ENCODE peak calls at places on chromosome 12, in six cellular contexts. P, J, V, Q, C and Z are unnamed samples. For H3K4me1, the result is how much of the 10 kb centered on the place peaks cover.

GRCh38 chr12:24742378-24742777 is 206.5 kb downstream of the BCAT1 start:
- DNase-seq in Q (peak), V (no peak), C (peak), J (no peak), P (no peak), Z (no peak)

GRCh38 chr12:50073206-50073605 is 11.9 kb upstream of the SMARCD1 start:
- DNase-seq in V (no peak), C (no peak), Q (no peak), J (no peak), P (no peak), Z (no peak)

GRCh38 chr12:52081263-52081733 is 1.8 kb downstream of the SMIM41 start:
- DNase-seq in C (no peak), Q (no peak), P (peak), J (no peak), V (no peak), Z (no peak)

GRCh38 chr12:64522807-64523206 is 70.9 kb downstream of the TBK1 start:
- DNase-seq in P (peak), V (no peak), C (no peak), Q (no peak), J (no peak), Z (no peak)

GRCh38 chr12:66861157-66861750 is 182.4 kb upstream of the GRIP1 start:
- DNase-seq in J (peak), C (peak), V (no peak), Q (peak), P (peak), Z (peak)

GRCh38 chr12:127445583-127445982 is 821.4 kb upstream of the TMEM132C start:
- DNase-seq in J (no peak), P (no peak), Q (no peak), C (no peak), V (no peak), Z (no peak)

GRCh38 chr12:16863742-16864141 is 257.8 kb upstream of the LMO3 start:
- DNase-seq in Q (no peak), C (no peak), J (no peak), P (no peak), V (no peak), Z (no peak)

GRCh38 chr12:88062464-88062863 is 33.3 kb upstream of the C12orf50 start:
- DNase-seq in P (no peak), Q (no peak), C (no peak), J (no peak), V (no peak), Z (no peak)

GRCh38 chr12:3432176-3432742 is 58.7 kb upstream of the PRMT8 start:
- DNase-seq in P (no peak), Q (no peak), J (no peak), V (no peak), C (no peak), Z (no peak)

GRCh38 chr12:21065845-21066244 is 65.1 kb upstream of the SLCO1B1 start:
- DNase-seq in P (no peak), Q (peak), C (no peak), J (no peak), V (no peak), Z (peak)

GRCh38 chr12:126051611-126052107 is 986.4 kb downstream of the AACS start:
- DNase-seq in P (peak), J (no peak), Q (no peak), V (no peak), C (no peak), Z (no peak)

GRCh38 chr12:95057431-95057830 is 16.0 kb downstream of the NR2C1 start:
- DNase-seq in J (no peak), P (no peak), V (no peak), C (no peak), Q (no peak), Z (no peak)

GRCh38 chr12:62724947-62725447 is 210.0 kb downstream of the PPM1H start:
- DNase-seq in C (no peak), Q (peak), V (no peak), J (no peak), P (peak), Z (peak)

GRCh38 chr12:57726151-57726883 is 12.2 kb downstream of the AGAP2 start:
- DNase-seq in Q (peak), V (no peak), J (peak), C (no peak), P (peak), Z (no peak)
- H3K4me3 ChIP-seq in Q (peak), V (peak), J (peak), C (peak), P (peak), Z (peak)

DNA sequence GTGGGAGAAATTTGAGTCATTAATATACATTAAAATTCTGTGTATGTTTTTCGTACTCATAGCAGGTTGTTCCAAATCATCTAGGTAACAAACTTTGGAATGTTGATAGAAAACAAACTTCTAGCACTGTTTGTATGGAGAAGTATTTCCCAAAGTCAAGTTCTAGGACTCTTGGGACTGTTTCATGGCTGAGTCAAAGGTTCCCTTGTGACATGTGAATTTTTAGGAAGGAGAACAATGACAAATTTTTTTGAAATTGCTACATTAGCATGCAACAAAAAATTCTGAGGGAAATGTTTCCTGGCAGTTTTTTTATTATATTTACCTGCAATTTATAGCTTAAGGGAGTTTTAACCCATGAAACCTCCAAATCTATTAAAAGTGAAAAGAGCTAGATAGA is 73.8 kb downstream of the RASSF8 start:
- DNase-seq in P (no peak), Q (no peak), C (no peak), J (no peak), V (no peak), Z (no peak)
- H3K4me1 ChIP-seq in P (under half), Q (under half), C (half or more), J (under half), V (under half), Z (under half)

GRCh38 chr12:1444142-1444516 is 150.3 kb downstream of the FBXL14 start:
- DNase-seq in P (no peak), J (no peak), Q (no peak), V (no peak), C (no peak), Z (no peak)
- H3K27ac ChIP-seq in P (peak), J (no peak), Q (no peak), V (peak), C (peak), Z (no peak)

DNA sequence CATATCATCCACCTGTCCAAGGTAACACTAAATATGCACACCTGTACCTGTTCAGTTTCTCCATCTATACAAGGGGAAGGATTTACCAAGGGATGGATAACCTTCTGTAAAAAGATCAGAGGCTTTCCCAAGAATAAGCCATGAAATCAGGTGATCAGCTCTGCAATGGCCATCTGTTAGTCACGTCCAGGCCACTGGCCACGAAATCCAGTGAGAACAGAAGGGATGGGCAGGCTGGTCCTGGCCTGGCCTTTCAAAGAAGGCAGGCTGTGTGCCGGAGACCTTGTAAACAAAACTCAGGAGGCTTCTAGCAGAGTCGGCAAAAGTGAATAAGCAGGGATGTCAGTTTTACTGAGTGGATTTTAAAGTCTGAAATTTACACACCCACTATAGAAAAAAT is 68.5 kb downstream of the RNF34 start:
- DNase-seq in J (no peak), C (peak), Q (no peak), V (no peak), P (peak), Z (no peak)
- H3K4me3 ChIP-seq in J (no peak), C (no peak), Q (no peak), V (no peak), P (no peak), Z (no peak)

DNA sequence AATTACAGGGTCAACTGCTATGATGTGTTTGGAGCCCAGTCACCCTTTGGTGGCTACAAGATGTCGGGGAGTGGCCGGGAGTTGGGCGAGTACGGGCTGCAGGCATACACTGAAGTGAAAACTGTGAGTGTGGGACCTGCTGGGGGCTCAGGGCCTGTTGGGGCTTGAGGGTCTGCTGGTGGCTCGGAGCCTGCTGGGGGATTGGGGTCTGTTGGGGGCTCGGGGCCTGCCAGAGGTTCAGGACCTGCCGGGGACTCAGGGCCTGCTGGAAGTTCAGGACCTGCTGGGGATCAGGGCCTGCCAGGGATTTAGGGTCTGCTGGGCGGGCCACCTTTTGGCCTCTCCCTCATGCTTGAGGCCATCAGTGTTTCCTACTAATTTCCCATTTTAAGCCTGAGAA is 37.1 kb downstream of the ALDH2 start:
- DNase-seq in V (no peak), Q (no peak), P (no peak), C (no peak), J (peak), Z (no peak)
- H3K4me1 ChIP-seq in V (under half), Q (under half), P (under half), C (under half), J (under half), Z (under half)

GRCh38 chr12:55827806-55828205 is 1.6 kb downstream of the DNAJC14 start:
- DNase-seq in C (no peak), Q (no peak), P (no peak), V (no peak), J (no peak), Z (no peak)
- H3K27ac ChIP-seq in C (peak), Q (no peak), P (no peak), V (peak), J (no peak), Z (no peak)

DNA sequence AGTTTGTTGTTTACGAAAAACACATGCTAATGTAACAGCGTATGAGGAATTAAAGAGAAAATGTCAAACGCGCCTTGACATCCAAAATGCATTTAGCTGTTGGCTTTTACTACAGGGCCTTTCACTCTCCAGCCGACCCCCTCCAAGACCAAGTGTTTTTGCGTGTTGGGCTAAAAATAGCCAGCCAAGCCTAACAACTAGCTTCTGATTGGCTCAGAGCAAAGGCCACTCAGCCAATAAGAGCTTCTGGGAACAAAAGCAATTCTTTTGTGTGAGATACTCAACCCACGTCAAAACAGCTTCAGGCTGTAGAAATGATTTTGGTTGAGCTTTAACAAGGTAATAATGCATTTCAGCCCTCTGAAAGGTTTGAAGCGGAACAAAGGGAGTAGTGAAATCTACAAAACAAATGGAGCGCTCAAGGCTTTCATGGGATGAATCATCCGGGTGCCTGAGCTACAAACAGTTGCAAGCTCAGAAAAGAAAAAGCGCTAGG is 198.7 kb upstream of the DCN start:
- DNase-seq in C (peak), P (peak), V (no peak), Q (peak), J (no peak), Z (peak)
- H3K4me3 ChIP-seq in C (peak), P (peak), V (peak), Q (no peak), J (peak), Z (no peak)

GRCh38 chr12:45234134-45234865 is 18.4 kb downstream of the ANO6 start:
- DNase-seq in Q (peak), V (no peak), J (no peak), C (peak), P (peak), Z (no peak)
- H3K4me1 ChIP-seq in Q (half or more), V (under half), J (half or more), C (under half), P (under half), Z (under half)